ENCODE peak calls at places on chromosomes 5 and 9, in five cellular contexts. S, Q, L, W and I are unnamed samples.

GRCh38 chr9:69857131-69857530 is 36.5 kb downstream of the CFAP95 start:
- DNase-seq in Q (no peak), L (no peak), S (no peak), W (peak), I (no peak)

GRCh38 chr9:134306583-134307222 is 19.6 kb upstream of the RXRA start:
- DNase-seq in S (no peak), L (no peak), W (no peak), Q (no peak), I (no peak)

GRCh38 chr5:111976705-111977104 is 219.7 kb upstream of the NREP start:
- DNase-seq in W (no peak), L (no peak), Q (no peak), S (no peak), I (no peak)

GRCh38 chr5:1477341-1477740 is 32.1 kb upstream of the SLC6A3 start:
- DNase-seq in Q (no peak), S (no peak), W (peak), L (no peak), I (no peak)

GRCh38 chr5:148786456-148786855 is 40.0 kb upstream of the ADRB2 start:
- DNase-seq in Q (no peak), S (no peak), L (no peak), W (no peak), I (no peak)

GRCh38 chr5:2582106-2582505 is 169.4 kb downstream of the IRX2 start:
- DNase-seq in W (no peak), S (no peak), L (no peak), Q (no peak), I (no peak)

GRCh38 chr5:2946315-2946714 is 194.8 kb upstream of the IRX2 start:
- DNase-seq in S (no peak), W (no peak), Q (no peak), L (no peak), I (no peak)

GRCh38 chr5:164680216-164680615 is 1174.8 kb downstream of the MAT2B start:
- DNase-seq in S (no peak), L (peak), Q (no peak), W (no peak), I (peak)

GRCh38 chr5:169837686-169838085 is 142.6 kb downstream of the INSYN2B start:
- DNase-seq in W (no peak), S (no peak), L (no peak), Q (no peak), I (no peak)

GRCh38 chr5:178113141-178113787 is at the start of gene N4BP3:
- DNase-seq in S (peak), Q (peak), W (peak), L (peak), I (no peak)

GRCh38 chr5:3852154-3852930 is 256.7 kb downstream of the IRX1 start:
- DNase-seq in S (no peak), L (no peak), W (no peak), Q (no peak), I (no peak)